ENCODE peak calls at places on chromosomes 12 and 14, in seven cellular contexts. A, E, Q, L, I, C and X are unnamed samples.

GRCh38 chr12:70040141-70040540 is 203.1 kb upstream of the CNOT2 start:
- DNase-seq in A (no peak), E (no peak), Q (no peak), L (no peak), I (no peak), C (no peak), X (no peak)

GRCh38 chr14:92647499-92648279 is 100.7 kb downstream of the LGMN start:
- DNase-seq in A (peak), E (no peak), Q (no peak), L (no peak), I (no peak), C (no peak), X (no peak)

GRCh38 chr12:119409043-119409442 is 74.5 kb downstream of the CCDC60 start:
- DNase-seq in A (no peak), E (no peak), Q (no peak), L (no peak), I (no peak), C (no peak), X (no peak)

GRCh38 chr12:49917126-49917787 is 13.6 kb upstream of the FAIM2 start:
- DNase-seq in A (no peak), E (no peak), Q (no peak), L (no peak), I (no peak), C (no peak), X (no peak)

GRCh38 chr12:32069731-32070130 is 36.9 kb upstream of the BICD1 start:
- DNase-seq in A (no peak), E (no peak), Q (no peak), L (no peak), I (no peak), C (no peak), X (no peak)

GRCh38 chr14:87992349-87992719 is 648 bp downstream of the GALC start:
- DNase-seq in A (no peak), E (no peak), Q (no peak), L (no peak), I (no peak), C (no peak), X (no peak)

GRCh38 chr14:82905762-82906161 is 1372.1 kb upstream of the SEL1L start:
- DNase-seq in A (no peak), E (no peak), Q (no peak), L (no peak), I (no peak), C (no peak), X (no peak)

GRCh38 chr12:95473440-95473946 is 459 bp upstream of the METAP2 start:
- DNase-seq in A (peak), E (peak), Q (peak), L (peak), I (peak), C (peak), X (peak)

GRCh38 chr14:23068792-23069412 is 11.6 kb upstream of the CDH24 start:
- DNase-seq in A (peak), E (peak), Q (no peak), L (peak), I (peak), C (peak), X (peak)

GRCh38 chr12:51329742-51330141 is 5.8 kb upstream of the BIN2 start:
- DNase-seq in A (no peak), E (no peak), Q (no peak), L (peak), I (no peak), C (no peak), X (no peak)

GRCh38 chr12:12786716-12787601 is 1.5 kb downstream of the APOLD1 start:
- DNase-seq in A (peak), E (peak), Q (peak), L (peak), I (peak), C (peak), X (peak)

GRCh38 chr12:80432061-80432460 is 12.0 kb upstream of the PTPRQ start:
- DNase-seq in A (no peak), E (no peak), Q (no peak), L (no peak), I (no peak), C (no peak), X (no peak)

GRCh38 chr12:54299515-54300266 is 1.1 kb downstream of the NFE2 start:
- DNase-seq in A (peak), E (no peak), Q (no peak), L (no peak), I (no peak), C (no peak), X (no peak)

GRCh38 chr12:108257004-108257403 is 82.1 kb downstream of the CMKLR1 start:
- DNase-seq in A (peak), E (no peak), Q (no peak), L (no peak), I (no peak), C (no peak), X (no peak)

GRCh38 chr14:99382781-99383456 is 97.7 kb downstream of the SETD3 start:
- DNase-seq in A (peak), E (peak), Q (no peak), L (no peak), I (no peak), C (peak), X (no peak)

GRCh38 chr14:85532981-85533820 is 3.3 kb downstream of the FLRT2 start:
- DNase-seq in A (no peak), E (no peak), Q (peak), L (no peak), I (peak), C (peak), X (no peak)

GRCh38 chr14:91388551-91388975 is 29.1 kb downstream of the CCDC88C start:
- DNase-seq in A (no peak), E (no peak), Q (no peak), L (peak), I (no peak), C (no peak), X (no peak)

GRCh38 chr14:65095633-65096205 is 6.6 kb downstream of the MAX start:
- DNase-seq in A (peak), E (no peak), Q (peak), L (no peak), I (no peak), C (no peak), X (no peak)

GRCh38 chr14:77022219-77022852 is 6.2 kb downstream of the IRF2BPL start:
- DNase-seq in A (no peak), E (peak), Q (no peak), L (no peak), I (no peak), C (no peak), X (no peak)

GRCh38 chr14:101834387-101835165 is 73.1 kb downstream of the PPP2R5C start:
- DNase-seq in A (peak), E (no peak), Q (no peak), L (no peak), I (no peak), C (peak), X (no peak)

GRCh38 chr14:22977684-22978486 is 4.5 kb downstream of the AJUBA start:
- DNase-seq in A (peak), E (peak), Q (no peak), L (no peak), I (peak), C (peak), X (no peak)

GRCh38 chr12:3145546-3146310 is 68.5 kb downstream of the TSPAN9 start:
- DNase-seq in A (no peak), E (no peak), Q (no peak), L (no peak), I (no peak), C (no peak), X (no peak)

GRCh38 chr12:89962648-89963047 is 254.0 kb upstream of the ATP2B1 start:
- DNase-seq in A (no peak), E (no peak), Q (no peak), L (no peak), I (no peak), C (no peak), X (no peak)

GRCh38 chr14:25484194-25484593 is 434.2 kb upstream of the STXBP6 start:
- DNase-seq in A (no peak), E (no peak), Q (no peak), L (no peak), I (no peak), C (no peak), X (no peak)

GRCh38 chr14:90547968-90548367 is 151.1 kb downstream of the CALM1 start:
- DNase-seq in A (no peak), E (no peak), Q (no peak), L (no peak), I (no peak), C (no peak), X (no peak)

GRCh38 chr12:111102062-111102735 is 181.8 kb upstream of the MYL2 start:
- DNase-seq in A (no peak), E (no peak), Q (no peak), L (no peak), I (no peak), C (no peak), X (no peak)

GRCh38 chr14:62308927-62309326 is 546.7 kb downstream of the SNAPC1 start:
- DNase-seq in A (no peak), E (no peak), Q (no peak), L (no peak), I (no peak), C (no peak), X (no peak)

GRCh38 chr12:89138048-89138852 is 214.1 kb downstream of the DUSP6 start:
- DNase-seq in A (peak), E (no peak), Q (no peak), L (peak), I (no peak), C (no peak), X (peak)

GRCh38 chr14:73255005-73255400 is 17.7 kb downstream of the PAPLN start:
- DNase-seq in A (no peak), E (no peak), Q (no peak), L (no peak), I (no peak), C (no peak), X (no peak)